ENCODE peak calls at places on chromosomes 13 and 19, in ten cellular contexts. N is A549; C is lower leg skin; A is WTC11; S is IMR-90; Y is progenitor cell of endocrine pancreas; J is activated CD8-positive, alpha-beta T cell treated with anti-CD3 and anti-CD28 coated beads for 36 hours; E is mammary epithelial cell; W is OCI-LY7; K is cardiac muscle cell. F is an unnamed sample.

GRCh38 chr19:35141627-35142401 is 1.2 kb upstream of the FXYD7 start:
- DNase-seq in N (no peak), C (no peak), A (no peak), S (no peak), Y (no peak), J (peak; percentile 46), E (no peak), W (peak; percentile 45), K (no peak), F (no peak)

GRCh38 chr19:49854861-49855263 is 3.9 kb downstream of the PTOV1 start:
- DNase-seq in N (no peak), C (peak; percentile 14), A (no peak), S (no peak), Y (no peak), J (no peak), E (no peak), W (no peak), K (no peak), F (no peak)

GRCh38 chr19:6213696-6214585 is 65.8 kb downstream of the MLLT1 start:
- DNase-seq in N (no peak), C (no peak), A (no peak), S (no peak), Y (no peak), J (no peak), E (no peak), W (no peak), K (no peak), F (no peak)

GRCh38 chr19:51754770-51755169 is 3.1 kb upstream of the FPR1 start:
- DNase-seq in N (no peak), C (no peak), A (no peak), S (no peak), Y (no peak), J (no peak), E (no peak), W (no peak), K (no peak), F (no peak)

GRCh38 chr13:105262579-105262978 is 1272.9 kb downstream of the EFNB2 start:
- DNase-seq in N (no peak), C (no peak), A (no peak), S (no peak), Y (no peak), J (no peak), E (no peak), W (no peak), K (no peak), F (no peak)

GRCh38 chr13:49838989-49839388 is 46.5 kb upstream of the KPNA3 start:
- DNase-seq in N (no peak), C (no peak), A (no peak), S (no peak), Y (no peak), J (no peak), E (no peak), W (no peak), K (no peak), F (no peak)

GRCh38 chr19:55080915-55081772 is 5.5 kb downstream of the EPS8L1 start:
- DNase-seq in N (peak; percentile 77), C (peak; percentile 84), A (peak; percentile 98), S (peak; percentile 44), Y (peak; percentile 59), J (peak; percentile 94), E (peak; percentile 51), W (peak; percentile 90), K (peak; percentile 80), F (peak; percentile 92)

GRCh38 chr13:75797719-75798118 is 161.6 kb downstream of the LMO7 start:
- DNase-seq in N (no peak), C (no peak), A (no peak), S (no peak), Y (no peak), J (no peak), E (no peak), W (no peak), K (no peak), F (no peak)

GRCh38 chr13:97174638-97175037 is 47.5 kb upstream of the MBNL2 start:
- DNase-seq in N (no peak), C (no peak), A (no peak), S (no peak), Y (no peak), J (no peak), E (peak; percentile 14), W (no peak), K (no peak), F (no peak)

GRCh38 chr13:43136940-43137574 is 113.7 kb downstream of the DNAJC15 start:
- DNase-seq in N (no peak), C (no peak), A (no peak), S (no peak), Y (peak; percentile 25), J (no peak), E (no peak), W (no peak), K (no peak), F (no peak)

DNA sequence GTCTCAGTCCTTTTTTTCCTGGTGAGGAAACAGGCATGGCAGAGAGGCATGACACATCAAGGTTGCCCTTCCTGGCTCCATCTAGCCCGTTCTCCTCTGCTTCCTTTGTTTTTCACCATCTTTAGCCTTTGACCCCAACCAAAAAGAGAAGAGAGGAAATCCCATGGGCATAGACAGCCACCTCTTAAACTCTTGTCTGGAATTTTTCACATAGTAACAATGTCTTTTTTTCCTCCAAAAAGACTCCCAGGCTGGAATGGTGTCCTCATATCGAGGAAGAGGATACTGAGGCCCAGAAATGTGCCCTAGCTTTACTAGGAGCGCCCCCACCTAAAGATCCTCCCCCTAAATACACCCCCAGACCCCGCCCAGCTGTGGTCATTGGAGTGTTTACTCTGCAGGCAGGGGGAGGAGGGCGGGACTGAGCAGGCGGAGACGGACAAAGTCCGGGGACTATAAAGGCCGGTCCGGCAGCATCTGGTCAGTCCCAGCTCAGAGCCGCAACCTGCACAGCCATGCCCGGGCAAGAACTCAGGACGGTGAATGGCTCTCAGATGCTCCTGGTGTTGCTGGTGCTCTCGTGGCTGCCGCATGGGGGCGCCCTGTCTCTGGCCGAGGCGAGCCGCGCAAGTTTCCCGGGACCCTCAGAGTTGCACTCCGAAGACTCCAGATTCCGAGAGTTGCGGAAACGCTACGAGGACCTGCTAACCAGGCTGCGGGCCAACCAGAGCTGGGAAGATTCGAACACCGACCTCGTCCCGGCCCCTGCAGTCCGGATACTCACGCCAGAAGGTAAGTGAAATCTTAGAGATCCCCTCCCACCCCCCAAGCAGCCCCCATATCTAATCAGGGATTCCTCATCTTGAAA is at the start of gene GDF15:
- DNase-seq in N (peak; percentile 87), C (peak; percentile 55), A (peak; percentile 90), S (peak; percentile 87), Y (peak; percentile 59), J (peak; percentile 52), E (peak; percentile 69), W (peak; percentile 42), K (peak; percentile 38), F (peak; percentile 64)
- TF ChIP-seq CTCF in N (no peak), C (no peak), A (peak; percentile 78), S (peak; percentile 60), Y (peak; percentile 67), J (peak; percentile 71), E (peak; percentile 87), W (peak; percentile 79), K (peak; percentile 80), F (peak; percentile 54)

DNA sequence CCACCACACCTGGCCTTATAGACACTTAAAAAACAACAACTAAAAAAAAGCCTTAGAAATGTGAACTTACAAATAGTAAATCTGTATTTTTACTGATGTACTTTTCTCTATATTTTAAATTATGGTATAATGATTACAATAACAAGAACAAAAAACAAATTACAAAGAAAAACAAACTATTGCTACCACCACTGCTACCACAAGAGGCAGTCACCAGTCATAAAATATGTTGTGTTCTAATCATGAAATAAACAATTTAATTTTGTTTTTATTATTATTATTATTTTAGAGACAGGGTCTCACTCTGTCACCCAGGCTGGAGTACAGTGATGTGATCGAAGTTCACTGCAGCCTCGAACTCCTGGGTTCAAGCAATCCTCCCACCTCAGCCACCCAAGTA is 72.2 kb downstream of the DIAPH3 start:
- DNase-seq in N (no peak), C (no peak), A (no peak), S (no peak), Y (no peak), J (no peak), E (no peak), W (no peak), K (no peak), F (no peak)
- TF ChIP-seq CTCF in N (no peak), C (no peak), A (no peak), S (no peak), Y (no peak), J (no peak), E (peak; percentile 3), W (no peak), K (peak; percentile 7), F (peak; percentile 9)

GRCh38 chr19:42204684-42205083 is 12.8 kb downstream of the DEDD2 start:
- DNase-seq in N (no peak), C (no peak), A (no peak), S (no peak), Y (no peak), J (no peak), E (no peak), W (no peak), K (no peak), F (no peak)
- TF ChIP-seq CTCF in N (no peak), C (no peak), A (no peak), S (no peak), Y (no peak), J (no peak), E (no peak), W (no peak), K (no peak), F (no peak)

GRCh38 chr19:44905437-44906160 is at the start of gene APOE:
- DNase-seq in N (no peak), C (no peak), A (peak; percentile 81), S (no peak), Y (no peak), J (no peak), E (no peak), W (no peak), K (peak; percentile 71), F (peak; percentile 41)
- TF ChIP-seq CTCF in N (no peak), C (no peak), A (no peak), S (no peak), Y (no peak), J (no peak), E (no peak), W (no peak), K (no peak), F (no peak)

GRCh38 chr13:30165791-30166190 is 141.6 kb downstream of the KATNAL1 start:
- DNase-seq in N (no peak), C (no peak), A (no peak), S (no peak), Y (no peak), J (no peak), E (no peak), W (no peak), K (no peak), F (no peak)
- TF ChIP-seq CTCF in N (no peak), C (no peak), A (no peak), S (no peak), Y (no peak), J (no peak), E (no peak), W (no peak), K (peak; percentile 15), F (no peak)

GRCh38 chr13:39273953-39274352 is 235.7 kb downstream of the NHLRC3 start:
- DNase-seq in N (no peak), C (no peak), A (peak; percentile 15), S (no peak), Y (no peak), J (peak; percentile 4), E (no peak), W (peak; percentile 47), K (peak; percentile 20), F (no peak)
- TF ChIP-seq CTCF in N (peak; percentile 25), C (no peak), A (no peak), S (peak; percentile 26), Y (no peak), J (no peak), E (peak; percentile 56), W (peak; percentile 69), K (peak; percentile 12), F (no peak)

GRCh38 chr19:57435062-57435978 is at the start of gene ZNF749:
- DNase-seq in N (peak; percentile 98), C (peak; percentile 100), A (peak; percentile 99), S (peak; percentile 97), Y (peak; percentile 95), J (peak; percentile 100), E (peak; percentile 97), W (peak; percentile 98), K (peak; percentile 99), F (peak; percentile 95)
- TF ChIP-seq CTCF in N (no peak), C (no peak), A (no peak), S (no peak), Y (no peak), J (no peak), E (no peak), W (no peak), K (no peak), F (no peak)